ENCODE peak calls at places on chromosomes 13 and 19, in ten cellular contexts. One of them, this sample, is unnamed.

GRCh38 chr13:24985102-24985501 is 110.8 kb upstream of the PABPC3 start:
- DNase-seq in mucosa of descending colon: no peak
- DNase-seq in iris pigment epithelial cell: no peak
- DNase-seq in substantia nigra: no peak
- DNase-seq in B cell: no peak
- DNase-seq in Caco-2: peak
- DNase-seq in fibroblast of mammary gland: no peak
- DNase-seq in naive thymus-derived CD4-positive, alpha-beta T cell: no peak
- DNase-seq in A549: no peak
- DNase-seq in lung microvascular endothelial cell: no peak
- DNase-seq in this sample: no peak

GRCh38 chr19:48395499-48395898 is 2.0 kb downstream of the GRIN2D start:
- DNase-seq in iris pigment epithelial cell: no peak
- DNase-seq in fibroblast of mammary gland: no peak
- DNase-seq in B cell: no peak
- DNase-seq in A549: no peak
- DNase-seq in naive thymus-derived CD4-positive, alpha-beta T cell: no peak
- DNase-seq in mucosa of descending colon: no peak
- DNase-seq in Caco-2: no peak
- DNase-seq in substantia nigra: no peak
- DNase-seq in lung microvascular endothelial cell: no peak
- DNase-seq in this sample: no peak

GRCh38 chr13:77300176-77301141 is 26.4 kb downstream of the MYCBP2 start:
- DNase-seq in B cell: no peak
- DNase-seq in Caco-2: no peak
- DNase-seq in mucosa of descending colon: no peak
- DNase-seq in A549: peak
- DNase-seq in iris pigment epithelial cell: peak
- DNase-seq in naive thymus-derived CD4-positive, alpha-beta T cell: no peak
- DNase-seq in substantia nigra: no peak
- DNase-seq in fibroblast of mammary gland: peak
- DNase-seq in lung microvascular endothelial cell: peak
- DNase-seq in this sample: peak

GRCh38 chr13:60351326-60351725 is 45.7 kb upstream of the TDRD3 start:
- DNase-seq in B cell: no peak
- DNase-seq in naive thymus-derived CD4-positive, alpha-beta T cell: no peak
- DNase-seq in lung microvascular endothelial cell: no peak
- DNase-seq in A549: no peak
- DNase-seq in mucosa of descending colon: no peak
- DNase-seq in substantia nigra: no peak
- DNase-seq in Caco-2: no peak
- DNase-seq in iris pigment epithelial cell: peak
- DNase-seq in fibroblast of mammary gland: peak
- DNase-seq in this sample: no peak

GRCh38 chr19:12733369-12733896 is 1.1 kb downstream of the TRIR start:
- DNase-seq in A549: peak
- DNase-seq in lung microvascular endothelial cell: peak
- DNase-seq in fibroblast of mammary gland: peak
- DNase-seq in naive thymus-derived CD4-positive, alpha-beta T cell: peak
- DNase-seq in mucosa of descending colon: peak
- DNase-seq in substantia nigra: no peak
- DNase-seq in Caco-2: peak
- DNase-seq in iris pigment epithelial cell: peak
- DNase-seq in B cell: peak
- DNase-seq in this sample: peak

GRCh38 chr19:53424968-53425597 is 6.7 kb upstream of the ZNF761 start:
- DNase-seq in mucosa of descending colon: peak
- DNase-seq in substantia nigra: peak
- DNase-seq in naive thymus-derived CD4-positive, alpha-beta T cell: peak
- DNase-seq in lung microvascular endothelial cell: peak
- DNase-seq in iris pigment epithelial cell: peak
- DNase-seq in A549: no peak
- DNase-seq in B cell: peak
- DNase-seq in fibroblast of mammary gland: peak
- DNase-seq in Caco-2: peak
- DNase-seq in this sample: peak

GRCh38 chr19:41263042-41263849 is 926 bp upstream of the HNRNPUL1 start:
- DNase-seq in iris pigment epithelial cell: peak
- DNase-seq in mucosa of descending colon: peak
- DNase-seq in fibroblast of mammary gland: peak
- DNase-seq in lung microvascular endothelial cell: peak
- DNase-seq in naive thymus-derived CD4-positive, alpha-beta T cell: peak
- DNase-seq in Caco-2: no peak
- DNase-seq in A549: peak
- DNase-seq in substantia nigra: peak
- DNase-seq in B cell: peak
- DNase-seq in this sample: peak

GRCh38 chr13:75321084-75321483 is 160.9 kb downstream of the TBC1D4 start:
- DNase-seq in lung microvascular endothelial cell: no peak
- DNase-seq in iris pigment epithelial cell: no peak
- DNase-seq in Caco-2: no peak
- DNase-seq in A549: no peak
- DNase-seq in fibroblast of mammary gland: no peak
- DNase-seq in mucosa of descending colon: no peak
- DNase-seq in B cell: no peak
- DNase-seq in substantia nigra: no peak
- DNase-seq in naive thymus-derived CD4-positive, alpha-beta T cell: no peak
- DNase-seq in this sample: no peak

GRCh38 chr19:16265890-16266585 is 58.6 kb upstream of the KLF2 start:
- DNase-seq in naive thymus-derived CD4-positive, alpha-beta T cell: no peak
- DNase-seq in iris pigment epithelial cell: no peak
- DNase-seq in A549: no peak
- DNase-seq in lung microvascular endothelial cell: no peak
- DNase-seq in fibroblast of mammary gland: no peak
- DNase-seq in B cell: no peak
- DNase-seq in mucosa of descending colon: no peak
- DNase-seq in substantia nigra: no peak
- DNase-seq in Caco-2: no peak
- DNase-seq in this sample: no peak

GRCh38 chr19:34150558-34150957 is 21.7 kb upstream of the LSM14A start:
- DNase-seq in A549: no peak
- DNase-seq in iris pigment epithelial cell: no peak
- DNase-seq in B cell: no peak
- DNase-seq in fibroblast of mammary gland: no peak
- DNase-seq in naive thymus-derived CD4-positive, alpha-beta T cell: no peak
- DNase-seq in substantia nigra: no peak
- DNase-seq in mucosa of descending colon: no peak
- DNase-seq in Caco-2: no peak
- DNase-seq in lung microvascular endothelial cell: no peak
- DNase-seq in this sample: no peak

GRCh38 chr13:73220966-73221720 is 162.3 kb downstream of the KLF5 start:
- DNase-seq in A549: no peak
- DNase-seq in mucosa of descending colon: peak
- DNase-seq in B cell: no peak
- DNase-seq in substantia nigra: no peak
- DNase-seq in Caco-2: peak
- DNase-seq in naive thymus-derived CD4-positive, alpha-beta T cell: no peak
- DNase-seq in fibroblast of mammary gland: no peak
- DNase-seq in iris pigment epithelial cell: peak
- DNase-seq in lung microvascular endothelial cell: no peak
- DNase-seq in this sample: no peak

GRCh38 chr13:39692650-39693438 is 37.4 kb downstream of the COG6 start:
- DNase-seq in A549: no peak
- DNase-seq in iris pigment epithelial cell: peak
- DNase-seq in mucosa of descending colon: no peak
- DNase-seq in B cell: no peak
- DNase-seq in naive thymus-derived CD4-positive, alpha-beta T cell: no peak
- DNase-seq in Caco-2: no peak
- DNase-seq in substantia nigra: no peak
- DNase-seq in lung microvascular endothelial cell: no peak
- DNase-seq in fibroblast of mammary gland: peak
- DNase-seq in this sample: no peak

GRCh38 chr19:44745386-44745831 is 3.1 kb upstream of the BCL3 start:
- DNase-seq in fibroblast of mammary gland: peak
- DNase-seq in lung microvascular endothelial cell: no peak
- DNase-seq in mucosa of descending colon: peak
- DNase-seq in A549: peak
- DNase-seq in naive thymus-derived CD4-positive, alpha-beta T cell: no peak
- DNase-seq in Caco-2: no peak
- DNase-seq in iris pigment epithelial cell: peak
- DNase-seq in B cell: peak
- DNase-seq in substantia nigra: no peak
- DNase-seq in this sample: no peak

GRCh38 chr19:1577929-1578618 is 9.9 kb upstream of the MEX3D start:
- DNase-seq in mucosa of descending colon: no peak
- DNase-seq in naive thymus-derived CD4-positive, alpha-beta T cell: no peak
- DNase-seq in A549: no peak
- DNase-seq in substantia nigra: no peak
- DNase-seq in lung microvascular endothelial cell: no peak
- DNase-seq in Caco-2: no peak
- DNase-seq in fibroblast of mammary gland: no peak
- DNase-seq in B cell: no peak
- DNase-seq in iris pigment epithelial cell: no peak
- DNase-seq in this sample: no peak

GRCh38 chr13:98839826-98840769 is 87.6 kb upstream of the SLC15A1 start:
- DNase-seq in fibroblast of mammary gland: peak
- DNase-seq in iris pigment epithelial cell: peak
- DNase-seq in A549: peak
- DNase-seq in Caco-2: peak
- DNase-seq in B cell: peak
- DNase-seq in naive thymus-derived CD4-positive, alpha-beta T cell: peak
- DNase-seq in mucosa of descending colon: peak
- DNase-seq in lung microvascular endothelial cell: peak
- DNase-seq in substantia nigra: peak
- DNase-seq in this sample: peak

GRCh38 chr19:35267818-35268545 is 780 bp upstream of the USF2 start:
- DNase-seq in iris pigment epithelial cell: peak
- DNase-seq in B cell: peak
- DNase-seq in Caco-2: peak
- DNase-seq in lung microvascular endothelial cell: peak
- DNase-seq in substantia nigra: peak
- DNase-seq in naive thymus-derived CD4-positive, alpha-beta T cell: peak
- DNase-seq in A549: peak
- DNase-seq in fibroblast of mammary gland: peak
- DNase-seq in mucosa of descending colon: peak
- DNase-seq in this sample: peak

GRCh38 chr13:40484981-40485380 is 181.5 kb downstream of the FOXO1 start:
- DNase-seq in naive thymus-derived CD4-positive, alpha-beta T cell: no peak
- DNase-seq in A549: no peak
- DNase-seq in mucosa of descending colon: peak
- DNase-seq in substantia nigra: no peak
- DNase-seq in Caco-2: no peak
- DNase-seq in fibroblast of mammary gland: no peak
- DNase-seq in B cell: no peak
- DNase-seq in iris pigment epithelial cell: no peak
- DNase-seq in lung microvascular endothelial cell: no peak
- DNase-seq in this sample: no peak

GRCh38 chr19:12792048-12792852 is 964 bp downstream of the JUNB start:
- DNase-seq in lung microvascular endothelial cell: peak
- DNase-seq in B cell: no peak
- DNase-seq in Caco-2: peak
- DNase-seq in A549: no peak
- DNase-seq in mucosa of descending colon: peak
- DNase-seq in substantia nigra: peak
- DNase-seq in iris pigment epithelial cell: peak
- DNase-seq in fibroblast of mammary gland: peak
- DNase-seq in naive thymus-derived CD4-positive, alpha-beta T cell: peak
- DNase-seq in this sample: peak

GRCh38 chr13:27455331-27455855 is 5.0 kb upstream of the MTIF3 start:
- DNase-seq in A549: no peak
- DNase-seq in substantia nigra: no peak
- DNase-seq in B cell: peak
- DNase-seq in iris pigment epithelial cell: no peak
- DNase-seq in naive thymus-derived CD4-positive, alpha-beta T cell: peak
- DNase-seq in fibroblast of mammary gland: no peak
- DNase-seq in Caco-2: no peak
- DNase-seq in lung microvascular endothelial cell: peak
- DNase-seq in mucosa of descending colon: no peak
- DNase-seq in this sample: no peak

This sample was measured in dermis blood vessel endothelial cell.